ENCODE peak calls at places on chromosomes 6 and 20, in five cellular contexts. K is A673, P is hepatocyte, R is MM.1S, Z is HepG2. G is an unnamed sample.

GRCh38 chr6:22904413-22904812 is 335.0 kb downstream of the HDGFL1 start:
- DNase-seq in K (peak), P (no peak), R (no peak), Z (no peak), G (peak)

GRCh38 chr6:121305957-121306607 is 28.2 kb downstream of the TBC1D32 start:
- DNase-seq in K (peak), P (peak), R (peak), Z (peak), G (peak)

GRCh38 chr20:10309326-10309725 is 90.7 kb downstream of the SNAP25 start:
- DNase-seq in K (no peak), P (no peak), R (no peak), Z (no peak), G (peak)

GRCh38 chr20:50036703-50037102 is 53.9 kb downstream of the SNAI1 start:
- DNase-seq in K (no peak), P (no peak), R (no peak), Z (no peak), G (no peak)

GRCh38 chr6:97067045-97067444 is 142.5 kb downstream of the KLHL32 start:
- DNase-seq in K (no peak), P (no peak), R (peak), Z (no peak), G (no peak)

GRCh38 chr20:50427740-50428462 is 82.3 kb upstream of the PTPN1 start:
- DNase-seq in K (no peak), P (no peak), R (no peak), Z (no peak), G (peak)

GRCh38 chr6:3221579-3221978 is 5.9 kb downstream of the TUBB2B start:
- DNase-seq in K (no peak), P (no peak), R (no peak), Z (no peak), G (no peak)

GRCh38 chr20:358891-359555 is 12.1 kb downstream of the NRSN2 start:
- DNase-seq in K (no peak), P (no peak), R (no peak), Z (no peak), G (no peak)

GRCh38 chr20:37821691-37822655 is 81.0 kb upstream of the VSTM2L start:
- DNase-seq in K (peak), P (peak), R (no peak), Z (no peak), G (peak)

GRCh38 chr6:138666636-138667035 is 106.9 kb upstream of the CCDC28A start:
- DNase-seq in K (no peak), P (no peak), R (no peak), Z (no peak), G (no peak)

GRCh38 chr6:33926451-33926850 is 122.6 kb upstream of the MLN start:
- DNase-seq in K (peak), P (no peak), R (peak), Z (no peak), G (peak)

GRCh38 chr20:46057856-46058655 is 29.0 kb downstream of the SLC12A5 start:
- DNase-seq in K (peak), P (peak), R (no peak), Z (no peak), G (no peak)

GRCh38 chr6:122789078-122789861 is at the start of gene SMPDL3A:
- DNase-seq in K (peak), P (peak), R (peak), Z (peak), G (peak)
- TF ChIP-seq EZH2 in K (no peak), P (no peak), R (no peak), Z (no peak), G (no peak)

GRCh38 chr20:53871541-53871940 is 198.9 kb downstream of the BCAS1 start:
- DNase-seq in K (no peak), P (no peak), R (no peak), Z (no peak), G (no peak)

GRCh38 chr20:53872081-53872541 is 198.3 kb downstream of the BCAS1 start:
- DNase-seq in K (peak), P (no peak), R (peak), Z (no peak), G (no peak)

GRCh38 chr20:53870426-53871199 is 199.8 kb downstream of the BCAS1 start:
- DNase-seq in K (no peak), P (no peak), R (peak), Z (no peak), G (no peak)

GRCh38 chr20:53867741-53868351 is 202.5 kb downstream of the BCAS1 start:
- DNase-seq in K (no peak), P (no peak), R (no peak), Z (no peak), G (peak)

GRCh38 chr20:53869466-53870258 is 200.7 kb downstream of the BCAS1 start:
- DNase-seq in K (peak), P (peak), R (peak), Z (peak), G (peak)
- TF ChIP-seq CTCF in K (peak), P (peak), R (peak), Z (peak), G (peak)

DNA sequence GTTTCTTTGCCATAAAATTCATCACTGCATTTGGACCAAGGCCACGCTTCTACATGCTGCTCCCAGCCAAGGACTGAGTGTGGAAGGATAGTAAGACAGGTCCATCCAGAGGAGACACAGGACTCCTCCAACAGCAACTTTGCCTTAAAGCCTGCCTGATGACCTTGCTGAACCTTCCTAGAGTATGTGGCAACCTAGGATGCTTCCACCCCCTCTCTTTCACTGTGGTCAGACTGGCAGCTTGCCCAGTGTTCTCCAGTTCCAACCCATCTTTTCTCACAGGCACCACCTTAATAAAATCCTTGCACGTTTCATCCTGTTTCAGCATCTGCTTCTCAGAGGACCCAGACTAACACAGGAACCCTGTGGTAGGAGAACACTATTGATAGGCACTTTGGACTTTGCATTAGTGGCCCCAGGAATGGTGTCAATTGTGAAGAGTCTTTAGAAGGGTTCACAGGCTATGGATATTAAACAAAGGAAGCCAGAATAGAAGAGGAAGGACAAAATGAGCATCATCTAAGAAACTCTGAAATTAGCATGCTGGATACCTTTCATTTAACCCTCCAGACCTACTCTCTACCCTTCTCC is 2.4 kb upstream of the PKHD1 start:
- DNase-seq in K (no peak), P (no peak), R (no peak), Z (no peak), G (peak)
- TF ChIP-seq EZH2 in K (no peak), P (no peak), R (no peak), Z (no peak), G (no peak)

GRCh38 chr6:136491251-136491650 is 59.0 kb downstream of the MAP7 start:
- DNase-seq in K (no peak), P (no peak), R (no peak), Z (no peak), G (no peak)
- TF ChIP-seq CTCF in K (no peak), P (no peak), R (no peak), Z (no peak), G (no peak)

DNA sequence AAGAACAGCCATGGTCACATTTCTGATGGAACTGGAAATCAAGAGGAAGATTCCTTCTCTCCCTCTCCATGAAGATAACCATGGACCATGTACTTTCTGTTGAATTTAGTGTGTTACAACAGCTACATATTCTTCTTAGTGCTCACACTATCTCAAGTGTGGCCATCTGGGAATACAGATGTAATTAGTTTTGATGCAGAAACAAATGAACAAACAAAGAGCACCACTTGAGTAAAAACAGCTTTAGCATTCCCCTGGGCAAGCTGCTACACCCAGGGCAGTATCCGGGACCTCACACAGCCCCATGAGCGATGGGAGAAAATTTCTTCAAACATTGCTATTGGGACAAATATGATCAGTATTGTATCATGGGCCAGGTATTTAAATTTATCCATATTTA is 75.2 kb downstream of the RAMACL start:
- DNase-seq in K (no peak), P (no peak), R (no peak), Z (no peak), G (no peak)
- TF ChIP-seq EZH2 in K (no peak), P (no peak), R (no peak), Z (no peak), G (no peak)

GRCh38 chr20:35001596-35002362 is 46.1 kb downstream of the MYH7B start:
- DNase-seq in K (no peak), P (no peak), R (no peak), Z (no peak), G (no peak)
- TF ChIP-seq CTCF in K (peak), P (peak), R (peak), Z (peak), G (peak)

DNA sequence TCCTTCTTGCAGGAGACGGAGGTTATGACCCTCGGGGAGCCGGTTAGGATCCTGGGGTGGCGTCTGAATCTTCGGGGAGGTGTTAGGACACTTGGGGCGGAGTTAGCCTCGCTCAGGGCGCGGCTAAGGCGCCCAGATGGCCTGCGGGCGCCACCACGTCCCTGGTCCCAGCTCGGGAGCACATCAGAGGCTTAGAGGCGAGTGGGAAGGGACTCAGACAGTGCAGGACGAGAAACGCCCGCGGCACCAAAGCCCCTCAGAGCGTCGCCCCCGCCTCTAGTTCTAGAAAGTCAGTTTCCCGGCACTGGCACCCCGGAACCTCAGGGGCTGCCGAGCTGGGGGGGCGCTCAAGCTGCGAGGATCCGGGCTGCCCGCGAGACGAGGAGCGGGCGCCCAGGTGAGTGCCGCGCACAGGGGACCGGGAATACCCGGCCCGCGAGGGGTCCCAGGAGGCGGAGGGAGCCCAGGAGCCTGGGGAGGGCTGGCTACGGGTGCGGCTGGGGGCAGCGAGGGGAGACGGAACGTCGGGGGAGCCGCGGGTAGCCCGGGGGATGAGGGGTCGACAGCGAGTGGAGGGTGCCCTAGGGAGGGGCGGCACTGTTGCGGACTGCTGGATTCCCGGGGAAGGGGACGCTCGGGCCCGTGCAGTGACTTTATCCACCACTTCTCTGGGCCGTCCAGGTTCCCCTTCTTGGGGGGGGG is at the start of gene HCK:
- DNase-seq in K (no peak), P (no peak), R (no peak), Z (no peak), G (no peak)
- TF ChIP-seq EZH2 in K (peak), P (peak), R (no peak), Z (no peak), G (peak)

GRCh38 chr6:149820506-149820905 is 43.7 kb downstream of the LRP11 start:
- DNase-seq in K (no peak), P (no peak), R (peak), Z (no peak), G (no peak)
- TF ChIP-seq CTCF in K (no peak), P (no peak), R (peak), Z (no peak), G (no peak)

G was measured in mammary epithelial cell.